ENCODE peak calls at places on chromosomes 16 and 17, in four cellular contexts. Q is stimulated activated CD4-positive, alpha-beta T cell treated with anti-CD3 and anti-CD28 coated beads, Interleukin-4, amount 100 ng/mL, for 4 hours; U is activated T-cell treated with anti-CD3 and anti-CD28 coated beads, Interleukin-2, amount 50 U/mL, for 4 hours; T is T-helper 22 cell. F is an unnamed sample.

GRCh38 chr17:40541060-40541872 is 24.0 kb downstream of the CCR7 start:
- DNase-seq in T (peak), U (peak), Q (peak), F (no peak)

GRCh38 chr16:2530629-2531318 is 434 bp downstream of the CEMP1 start:
- DNase-seq in Q (no peak), T (no peak), U (peak), F (no peak)

GRCh38 chr16:83095926-83096692 is 469.3 kb downstream of the CDH13 start:
- DNase-seq in Q (no peak), T (no peak), U (no peak), F (no peak)

GRCh38 chr17:3532106-3532858 is 25.3 kb downstream of the TRPV3 start:
- DNase-seq in U (no peak), Q (no peak), T (no peak), F (no peak)

GRCh38 chr16:10981697-10982216 is 37.4 kb downstream of the CLEC16A start:
- DNase-seq in U (peak), Q (no peak), T (peak), F (no peak)

GRCh38 chr16:87528690-87529579 is 36.1 kb upstream of the ZCCHC14 start:
- DNase-seq in Q (no peak), U (no peak), T (no peak), F (no peak)

GRCh38 chr16:58096249-58096648 is 32.9 kb downstream of the CFAP20 start:
- DNase-seq in Q (no peak), U (no peak), T (no peak), F (no peak)

GRCh38 chr16:8893426-8893825 is 11.3 kb downstream of the LITAFD start:
- DNase-seq in U (no peak), T (no peak), Q (no peak), F (no peak)

GRCh38 chr17:39759204-39759603 is 21.5 kb downstream of the GRB7 start:
- DNase-seq in T (no peak), U (no peak), Q (no peak), F (no peak)

GRCh38 chr17:67639555-67639954 is 78.2 kb upstream of the NOL11 start:
- DNase-seq in T (no peak), Q (no peak), U (no peak), F (no peak)

GRCh38 chr17:41060052-41060604 is at the start of gene KRTAP2-3:
- DNase-seq in Q (no peak), T (no peak), U (no peak), F (no peak)

GRCh38 chr16:89670496-89671431 is 13.1 kb downstream of the SPATA33 start:
- DNase-seq in T (no peak), U (no peak), Q (no peak), F (no peak)

GRCh38 chr16:27762441-27762840 is 212.5 kb downstream of the KATNIP start:
- DNase-seq in Q (no peak), T (no peak), U (no peak), F (no peak)

GRCh38 chr16:78656887-78657286 is 557.4 kb downstream of the WWOX start:
- DNase-seq in Q (no peak), U (no peak), T (no peak), F (no peak)

GRCh38 chr16:85327731-85328664 is 215.7 kb upstream of the CIBAR2 start:
- DNase-seq in T (no peak), Q (no peak), U (no peak), F (peak)

GRCh38 chr16:87564524-87564778 is 37.9 kb upstream of the JPH3 start:
- DNase-seq in U (no peak), T (no peak), Q (no peak), F (no peak)

GRCh38 chr16:16121185-16121727 is 102.0 kb downstream of the ABCC6 start:
- DNase-seq in U (no peak), Q (no peak), T (no peak), F (no peak)